ENCODE peak calls at places on chromosomes 7 and 10, in nine cellular contexts. B is HS-27A; P is ecto neural progenitor cell; F is HEK293T; C is aorta; H is naive thymus-derived CD4-positive, alpha-beta T cell; Y is naive B cell; X is NCI-H2081; D is A549. A is an unnamed sample.

GRCh38 chr7:148290451-148291005 is 300.0 kb upstream of the C7orf33 start:
- DNase-seq in F (no peak), C (no peak), X (peak; percentile 2), B (no peak), H (no peak), P (no peak), Y (no peak), D (no peak), A (no peak)

GRCh38 chr7:76204147-76204546 is 2.5 kb downstream of the SRRM3 start:
- DNase-seq in C (no peak), Y (no peak), F (no peak), B (no peak), X (no peak), P (no peak), D (no peak), H (no peak), A (no peak)

GRCh38 chr10:61318429-61318828 is 134.8 kb downstream of the TMEM26 start:
- DNase-seq in X (no peak), D (no peak), B (no peak), H (no peak), P (no peak), Y (no peak), C (no peak), F (no peak), A (no peak)

GRCh38 chr7:134302120-134302519 is 14.6 kb downstream of the SLC35B4 start:
- DNase-seq in X (no peak), D (no peak), B (no peak), P (no peak), C (no peak), F (no peak), H (no peak), Y (no peak), A (no peak)

GRCh38 chr10:33706191-33706590 is 371.7 kb upstream of the NRP1 start:
- DNase-seq in X (no peak), C (no peak), D (no peak), F (no peak), Y (no peak), P (no peak), B (no peak), H (no peak), A (no peak)

GRCh38 chr10:89646833-89647570 is 2.0 kb upstream of the PANK1 start:
- DNase-seq in X (no peak), F (no peak), C (no peak), P (no peak), H (no peak), D (no peak), Y (no peak), B (no peak), A (no peak)

GRCh38 chr7:65951837-65952578 is 30.0 kb downstream of the GUSB start:
- DNase-seq in H (no peak), X (no peak), B (no peak), F (no peak), P (no peak), D (no peak), C (no peak), Y (no peak), A (no peak)

GRCh38 chr7:146606628-146607027 is 490.0 kb downstream of the CNTNAP2 start:
- DNase-seq in Y (no peak), B (no peak), D (no peak), X (no peak), F (no peak), P (no peak), C (no peak), H (no peak), A (no peak)

GRCh38 chr7:139775829-139776266 is 1.9 kb downstream of the HIPK2 start:
- DNase-seq in F (peak; percentile 72), D (peak; percentile 78), P (no peak), H (peak; percentile 47), Y (peak; percentile 63), C (no peak), X (peak; percentile 73), B (no peak), A (no peak)

GRCh38 chr7:107327986-107328569 is 141.8 kb upstream of the GPR22 start:
- DNase-seq in D (no peak), C (no peak), B (peak; percentile 1), Y (no peak), P (no peak), H (no peak), F (no peak), X (no peak), A (no peak)

GRCh38 chr7:102028206-102028826 is 210.9 kb downstream of the CUX1 start:
- DNase-seq in C (peak; percentile 47), Y (no peak), B (no peak), X (no peak), D (no peak), F (no peak), P (no peak), H (peak; percentile 3), A (no peak)

GRCh38 chr7:44998153-44998871 is 1.7 kb upstream of the CCM2 start:
- DNase-seq in Y (no peak), P (no peak), C (no peak), D (no peak), H (no peak), B (no peak), F (no peak), X (no peak), A (no peak)

GRCh38 chr7:116571037-116571436 is 46.2 kb downstream of the CAV1 start:
- DNase-seq in H (no peak), X (no peak), F (no peak), Y (no peak), C (no peak), D (no peak), B (no peak), P (no peak), A (no peak)

GRCh38 chr10:13056461-13057077 is 43.4 kb upstream of the OPTN start:
- DNase-seq in Y (no peak), F (peak; percentile 59), P (no peak), B (no peak), H (no peak), D (peak; percentile 43), X (no peak), C (no peak), A (no peak)

GRCh38 chr10:96690755-96691730 is 29.3 kb downstream of the PIK3AP1 start:
- DNase-seq in X (no peak), Y (no peak), F (no peak), P (no peak), H (no peak), D (no peak), C (no peak), B (no peak), A (no peak)

GRCh38 chr10:90288403-90288933 is 569.4 kb downstream of the HTR7 start:
- DNase-seq in Y (no peak), D (no peak), P (no peak), C (no peak), F (no peak), H (no peak), X (no peak), B (no peak), A (no peak)

GRCh38 chr7:101667959-101668358 is 38.9 kb upstream of the MYL10 start:
- DNase-seq in X (no peak), C (no peak), P (no peak), B (no peak), D (no peak), H (no peak), F (no peak), Y (no peak), A (no peak)

GRCh38 chr10:119139464-119140067 is 25.9 kb downstream of the SFXN4 start:
- DNase-seq in F (peak; percentile 43), H (peak; percentile 37), B (peak; percentile 1), C (no peak), P (peak; percentile 55), D (peak; percentile 51), Y (peak; percentile 6), X (no peak), A (no peak)